ENCODE peak calls at places on chromosomes 12 and 14, in eight cellular contexts. X is left ventricle myocardium inferior; Q is LNCaP clone FGC; C is fibroblast of pulmonary artery; N is neural progenitor cell; Z is skeletal muscle cell; K is effector memory CD4-positive, alpha-beta T cell; B is bronchial epithelial cell. T is an unnamed sample.

GRCh38 chr12:1800646-1801284 is 19.6 kb upstream of the LRTM2 start:
- DNase-seq in B (no peak), Z (no peak), K (no peak), C (no peak), X (no peak), Q (no peak), N (peak), T (no peak)

GRCh38 chr12:74896186-74896585 is 313.5 kb downstream of the KCNC2 start:
- DNase-seq in C (no peak), X (no peak), Z (no peak), Q (no peak), N (no peak), B (peak), K (no peak), T (no peak)

GRCh38 chr14:31265701-31266398 is 58.3 kb upstream of the HECTD1 start:
- DNase-seq in Z (no peak), B (peak), N (no peak), K (no peak), X (no peak), Q (no peak), C (no peak), T (peak)

GRCh38 chr12:15208871-15209656 is 12.2 kb downstream of the RERG start:
- DNase-seq in Q (no peak), Z (no peak), C (peak), K (no peak), X (no peak), B (peak), N (no peak), T (no peak)

GRCh38 chr14:105473033-105473676 is 1.5 kb upstream of the CRIP2 start:
- DNase-seq in C (no peak), K (no peak), Q (no peak), N (no peak), B (no peak), Z (no peak), X (peak), T (peak)

GRCh38 chr12:92529944-92530343 is 172.8 kb upstream of the PLEKHG7 start:
- DNase-seq in X (no peak), Q (no peak), Z (no peak), B (no peak), N (no peak), K (no peak), C (no peak), T (no peak)

GRCh38 chr14:41960316-41960715 is 353.6 kb downstream of the LRFN5 start:
- DNase-seq in C (peak), Q (no peak), X (no peak), B (no peak), N (no peak), Z (peak), K (no peak), T (no peak)

GRCh38 chr14:37150414-37150813 is 22.0 kb downstream of the SLC25A21 start:
- DNase-seq in B (peak), C (peak), K (no peak), N (peak), Q (peak), X (no peak), Z (no peak), T (no peak)

GRCh38 chr14:68397371-68397779 is 395.5 kb downstream of the ZFP36L1 start:
- DNase-seq in C (no peak), Z (no peak), N (no peak), B (no peak), K (no peak), Q (no peak), X (peak), T (peak)

GRCh38 chr12:32583535-32583934 is 95.6 kb upstream of the DNM1L start:
- DNase-seq in B (peak), K (no peak), Z (no peak), N (no peak), X (no peak), C (peak), Q (no peak), T (no peak)

GRCh38 chr12:3685813-3686212 is 67.1 kb downstream of the CRACR2A start:
- DNase-seq in Q (no peak), Z (no peak), C (no peak), X (no peak), N (no peak), K (no peak), B (no peak), T (no peak)

GRCh38 chr12:51922762-51923505 is 15.6 kb downstream of the ACVRL1 start:
- DNase-seq in Z (peak), C (peak), Q (no peak), X (no peak), K (no peak), N (no peak), B (no peak), T (peak)

GRCh38 chr12:24505366-24506025 is 443.4 kb downstream of the BCAT1 start:
- DNase-seq in B (no peak), Z (no peak), N (no peak), C (no peak), X (no peak), Q (no peak), K (no peak), T (no peak)

GRCh38 chr14:100391182-100391581 is 68.0 kb downstream of the SLC25A47 start:
- DNase-seq in Z (no peak), B (no peak), N (no peak), K (no peak), X (no peak), C (no peak), Q (no peak), T (no peak)

GRCh38 chr12:80925983-80926382 is 11.8 kb downstream of the LIN7A start:
- DNase-seq in B (no peak), N (no peak), Z (no peak), X (no peak), C (no peak), Q (peak), K (no peak), T (no peak)

GRCh38 chr12:57829025-57829777 is 10.7 kb upstream of the AVIL start:
- DNase-seq in Z (no peak), Q (no peak), X (no peak), N (no peak), K (no peak), B (no peak), C (no peak), T (no peak)

GRCh38 chr12:4107911-4108697 is 165.5 kb upstream of the CCND2 start:
- DNase-seq in K (no peak), N (no peak), C (no peak), Q (no peak), B (no peak), Z (no peak), X (no peak), T (no peak)

GRCh38 chr14:80136358-80136757 is 74.9 kb downstream of the DIO2 start:
- DNase-seq in B (peak), Q (no peak), Z (no peak), C (no peak), X (no peak), N (peak), K (no peak), T (peak)

GRCh38 chr12:92436847-92437246 is 265.9 kb upstream of the PLEKHG7 start:
- DNase-seq in B (no peak), X (no peak), C (no peak), K (no peak), Z (no peak), N (no peak), Q (no peak), T (no peak)

GRCh38 chr14:37452323-37452722 is 142.7 kb downstream of the FOXA1 start:
- DNase-seq in N (no peak), K (no peak), C (no peak), X (no peak), Z (no peak), B (peak), Q (no peak), T (no peak)

GRCh38 chr14:50794063-50794645 is 36.8 kb downstream of the NIN start:
- DNase-seq in N (no peak), B (no peak), Z (no peak), C (no peak), X (no peak), K (no peak), Q (no peak), T (no peak)

GRCh38 chr12:84502907-84503787 is 409.5 kb downstream of the SLC6A15 start:
- DNase-seq in Z (peak), C (peak), K (no peak), B (peak), N (peak), Q (peak), X (no peak), T (peak)

GRCh38 chr14:88005978-88006851 is 1.3 kb downstream of the GPR65 start:
- DNase-seq in X (no peak), C (no peak), Z (no peak), B (no peak), N (no peak), K (peak), Q (no peak), T (no peak)

GRCh38 chr12:6828671-6829531 is 694 bp downstream of the P3H3 start:
- DNase-seq in N (peak), C (peak), K (no peak), B (no peak), X (peak), Q (no peak), Z (no peak), T (peak)

GRCh38 chr14:100031506-100032281 is 33.5 kb upstream of the EVL start:
- DNase-seq in K (no peak), Q (peak), X (no peak), B (peak), Z (peak), N (no peak), C (peak), T (peak)

GRCh38 chr12:89244536-89244935 is 107.8 kb downstream of the DUSP6 start:
- DNase-seq in Z (no peak), B (peak), Q (no peak), K (no peak), N (no peak), C (peak), X (no peak), T (no peak)

GRCh38 chr14:21107360-21107781 is 6.5 kb downstream of the TMEM253 start:
- DNase-seq in N (no peak), X (no peak), C (peak), K (no peak), B (peak), Q (no peak), Z (peak), T (no peak)
- H3K4me3 ChIP-seq in N (no peak), X (no peak), C (no peak), K (no peak), B (no peak), Q (no peak), Z (no peak), T (no peak)

GRCh38 chr12:52926596-52927241 is 21.8 kb upstream of the KRT8 start:
- DNase-seq in N (no peak), X (no peak), K (no peak), Z (no peak), Q (no peak), B (no peak), C (no peak), T (no peak)
- H3K4me3 ChIP-seq in N (no peak), X (no peak), K (no peak), Z (no peak), Q (no peak), B (no peak), C (no peak), T (no peak)

DNA sequence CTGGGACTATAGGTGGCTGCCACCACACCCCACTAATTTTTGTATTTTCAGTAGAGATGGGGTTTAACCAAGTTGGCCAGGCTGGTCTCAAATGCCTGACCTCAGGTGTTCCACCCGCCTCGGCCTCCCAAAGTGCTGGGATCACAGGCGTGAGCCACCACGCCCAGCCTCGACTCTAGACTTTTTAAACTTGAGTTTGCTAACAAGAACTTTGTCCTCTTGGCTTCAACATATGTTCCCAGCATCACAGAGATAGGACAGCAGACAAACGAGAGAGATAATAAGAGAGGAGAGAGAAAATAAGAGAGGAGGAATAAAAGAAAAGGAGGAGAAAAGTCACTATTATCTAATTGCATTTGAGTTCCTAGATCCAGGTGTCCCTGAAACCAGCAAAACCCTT is 119.1 kb downstream of the CEP83 start:
- DNase-seq in Z (no peak), K (no peak), Q (no peak), B (no peak), C (no peak), N (no peak), X (no peak), T (no peak)
- H3K4me3 ChIP-seq in Z (no peak), K (no peak), Q (no peak), B (no peak), C (no peak), N (no peak), X (no peak), T (no peak)

GRCh38 chr12:46366771-46367170 is 5.8 kb downstream of the SLC38A2 start:
- DNase-seq in Q (no peak), C (peak), N (no peak), B (no peak), K (no peak), X (no peak), Z (no peak), T (no peak)
- H3K4me3 ChIP-seq in Q (no peak), C (peak), N (no peak), B (no peak), K (no peak), X (peak), Z (peak), T (no peak)

T was measured in thyroid gland.